ENCODE peak calls at places on chromosomes 6 and 20, in eight cellular contexts. F is mammary epithelial cell; G is mucosa of descending colon; O is left ventricle myocardium inferior; Z is CD4-positive, alpha-beta memory T cell; V is CD8-positive, alpha-beta memory T cell; Q is pancreas; M is lower lobe of right lung. N is an unnamed sample.

GRCh38 chr6:82711992-82712788 is 348.6 kb downstream of the TPBG start:
- DNase-seq in F (no peak), G (no peak), O (no peak), Z (no peak), V (no peak), Q (no peak), M (no peak), N (peak; percentile 29)

GRCh38 chr20:53529658-53530057 is 64.0 kb downstream of the ZNF217 start:
- DNase-seq in F (no peak), G (no peak), O (no peak), Z (no peak), V (no peak), Q (no peak), M (no peak), N (no peak)

GRCh38 chr6:154766993-154767392 is 33.8 kb downstream of the SCAF8 start:
- DNase-seq in F (no peak), G (no peak), O (no peak), Z (no peak), V (no peak), Q (no peak), M (no peak), N (no peak)

GRCh38 chr6:37125779-37126553 is 44.0 kb upstream of the PIM1 start:
- DNase-seq in F (no peak), G (no peak), O (no peak), Z (no peak), V (no peak), Q (no peak), M (no peak), N (no peak)

GRCh38 chr6:152273638-152274037 is 363.5 kb downstream of the SYNE1 start:
- DNase-seq in F (no peak), G (no peak), O (no peak), Z (no peak), V (no peak), Q (peak; percentile 30), M (no peak), N (no peak)

GRCh38 chr20:41719151-41719550 is 101.0 kb upstream of the CHD6 start:
- DNase-seq in F (no peak), G (no peak), O (no peak), Z (no peak), V (no peak), Q (no peak), M (no peak), N (no peak)

GRCh38 chr20:63968136-63968927 is 1.4 kb downstream of the ZNF512B start:
- DNase-seq in F (no peak), G (peak; percentile 9), O (peak; percentile 12), Z (no peak), V (no peak), Q (peak; percentile 35), M (no peak), N (no peak)

GRCh38 chr20:4195499-4195898 is 180.1 kb upstream of the RNF24 start:
- DNase-seq in F (no peak), G (peak; percentile 24), O (no peak), Z (no peak), V (no peak), Q (no peak), M (no peak), N (no peak)

DNA sequence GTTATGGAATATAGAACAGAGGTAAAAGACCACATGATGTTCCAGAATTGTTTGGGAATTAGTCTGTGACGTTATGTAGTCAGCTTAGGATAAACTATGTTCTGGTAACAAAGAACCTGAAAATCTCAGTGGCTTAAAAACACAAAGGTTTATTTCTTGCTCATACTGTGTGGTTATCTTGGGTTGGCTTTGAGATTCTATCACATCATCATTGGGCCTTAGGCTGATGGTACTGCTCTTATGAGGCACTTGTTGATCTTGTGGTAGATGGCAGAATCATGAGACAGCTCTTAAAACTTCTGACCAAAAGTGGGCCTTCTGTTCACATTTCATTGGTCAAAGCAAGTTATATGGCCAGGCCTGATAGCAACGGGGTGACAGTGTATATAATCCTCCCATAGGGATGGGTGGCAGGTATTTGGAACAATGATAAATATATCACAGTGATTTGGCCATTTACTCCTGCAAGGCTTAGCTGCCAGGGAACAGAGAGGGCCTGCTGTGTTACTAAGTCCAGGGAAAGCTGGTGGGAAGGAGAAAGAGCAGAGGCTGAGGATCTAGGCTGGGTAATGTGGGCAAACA is 13.5 kb downstream of the DHX35 start:
- DNase-seq in F (peak; percentile 43), G (no peak), O (no peak), Z (no peak), V (no peak), Q (no peak), M (no peak), N (no peak)
- H3K36me3 ChIP-seq in F (peaks cover 2% of the 10 kb centered on the region), G (no peaks in the 10 kb centered on the region), O (peaks cover 33% of the 10 kb centered on the region), Z (peaks cover 12% of the 10 kb centered on the region), V (peaks cover 11% of the 10 kb centered on the region), Q (no peaks in the 10 kb centered on the region), M (peaks cover 44% of the 10 kb centered on the region), N (no peaks in the 10 kb centered on the region)

GRCh38 chr20:48957521-48957920 is 36.0 kb downstream of the ARFGEF2 start:
- DNase-seq in F (no peak), G (no peak), O (no peak), Z (no peak), V (no peak), Q (no peak), M (no peak), N (no peak)

GRCh38 chr20:48956052-48956451 is 34.5 kb downstream of the ARFGEF2 start:
- DNase-seq in F (no peak), G (no peak), O (no peak), Z (no peak), V (no peak), Q (no peak), M (no peak), N (no peak)

GRCh38 chr20:48958743-48959142 is 37.2 kb downstream of the ARFGEF2 start:
- DNase-seq in F (no peak), G (no peak), O (no peak), Z (no peak), V (no peak), Q (no peak), M (no peak), N (no peak)

GRCh38 chr20:48959902-48960550 is 38.5 kb downstream of the ARFGEF2 start:
- DNase-seq in F (peak; percentile 49), G (no peak), O (no peak), Z (no peak), V (no peak), Q (no peak), M (no peak), N (no peak)

DNA sequence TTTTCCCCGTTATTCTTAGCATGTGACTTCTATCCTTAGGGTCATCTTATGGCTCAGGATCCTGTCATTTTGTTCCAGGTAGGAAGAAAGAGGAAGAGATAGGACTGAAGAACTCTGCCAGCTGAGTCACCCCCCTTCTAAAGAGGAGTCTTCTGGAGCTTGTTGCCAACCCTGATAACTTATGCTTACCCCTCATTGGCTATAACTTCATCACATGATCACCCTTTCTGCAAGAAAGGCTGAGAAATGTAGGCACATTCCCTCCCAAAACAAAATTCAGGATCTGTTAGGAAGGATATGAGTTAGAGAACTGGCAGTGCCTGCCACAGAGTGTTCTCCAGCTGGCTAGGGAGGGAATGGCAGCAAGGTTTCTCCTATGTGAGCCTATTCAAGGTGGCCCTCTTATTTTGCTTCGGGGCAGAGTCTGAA is 35.6 kb downstream of the ARFGEF2 start:
- DNase-seq in F (no peak), G (no peak), O (no peak), Z (no peak), V (no peak), Q (no peak), M (no peak), N (no peak)
- H3K4me3 ChIP-seq in F (no peak overlapping the region), G (no peak overlapping the region), O (no peak overlapping the region), Z (no peak overlapping the region), V (no peak overlapping the region), Q (no peak overlapping the region), M (no peak overlapping the region), N (no peak overlapping the region)

GRCh38 chr6:41935190-41935569 is 6.4 kb downstream of the CCND3 start:
- DNase-seq in F (no peak), G (no peak), O (no peak), Z (no peak), V (no peak), Q (no peak), M (no peak), N (no peak)

GRCh38 chr6:41934278-41935189 is 7.1 kb downstream of the CCND3 start:
- DNase-seq in F (no peak), G (no peak), O (no peak), Z (no peak), V (no peak), Q (no peak), M (no peak), N (no peak)

GRCh38 chr6:41932378-41932777 is 9.2 kb downstream of the CCND3 start:
- DNase-seq in F (no peak), G (no peak), O (no peak), Z (no peak), V (no peak), Q (no peak), M (no peak), N (no peak)

GRCh38 chr6:41929918-41930317 is 8.6 kb downstream of the BYSL start:
- DNase-seq in F (no peak), G (no peak), O (no peak), Z (no peak), V (no peak), Q (no peak), M (no peak), N (no peak)

DNA sequence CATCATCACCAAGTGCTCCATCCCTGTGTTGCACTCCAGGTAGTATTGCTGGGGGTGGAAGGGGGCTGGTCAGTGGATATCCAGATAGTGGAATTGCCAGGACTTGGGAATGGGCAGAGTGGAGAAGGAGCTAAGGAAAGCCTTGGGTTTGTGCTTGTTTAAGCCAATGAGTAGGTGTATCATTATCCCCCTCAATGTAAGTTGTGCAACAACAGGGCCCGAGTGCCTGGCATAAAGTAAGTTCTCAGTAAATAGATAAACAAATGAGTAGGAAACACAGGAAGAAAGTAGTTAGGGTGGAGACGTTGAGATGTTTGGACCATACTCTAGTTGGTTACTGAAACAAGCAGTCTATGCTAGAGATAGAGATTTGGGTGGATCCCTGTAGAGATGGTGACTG is 9.8 kb downstream of the CCND3 start:
- DNase-seq in F (no peak), G (no peak), O (no peak), Z (no peak), V (no peak), Q (no peak), M (no peak), N (no peak)
- H3K36me3 ChIP-seq in F (peaks cover 57% of the 10 kb centered on the region), G (peaks cover 14% of the 10 kb centered on the region), O (peaks cover 96% of the 10 kb centered on the region), Z (peaks cover 74% of the 10 kb centered on the region), V (peaks cover 80% of the 10 kb centered on the region), Q (peaks cover 4% of the 10 kb centered on the region), M (peaks cover 98% of the 10 kb centered on the region), N (peaks cover 48% of the 10 kb centered on the region)

DNA sequence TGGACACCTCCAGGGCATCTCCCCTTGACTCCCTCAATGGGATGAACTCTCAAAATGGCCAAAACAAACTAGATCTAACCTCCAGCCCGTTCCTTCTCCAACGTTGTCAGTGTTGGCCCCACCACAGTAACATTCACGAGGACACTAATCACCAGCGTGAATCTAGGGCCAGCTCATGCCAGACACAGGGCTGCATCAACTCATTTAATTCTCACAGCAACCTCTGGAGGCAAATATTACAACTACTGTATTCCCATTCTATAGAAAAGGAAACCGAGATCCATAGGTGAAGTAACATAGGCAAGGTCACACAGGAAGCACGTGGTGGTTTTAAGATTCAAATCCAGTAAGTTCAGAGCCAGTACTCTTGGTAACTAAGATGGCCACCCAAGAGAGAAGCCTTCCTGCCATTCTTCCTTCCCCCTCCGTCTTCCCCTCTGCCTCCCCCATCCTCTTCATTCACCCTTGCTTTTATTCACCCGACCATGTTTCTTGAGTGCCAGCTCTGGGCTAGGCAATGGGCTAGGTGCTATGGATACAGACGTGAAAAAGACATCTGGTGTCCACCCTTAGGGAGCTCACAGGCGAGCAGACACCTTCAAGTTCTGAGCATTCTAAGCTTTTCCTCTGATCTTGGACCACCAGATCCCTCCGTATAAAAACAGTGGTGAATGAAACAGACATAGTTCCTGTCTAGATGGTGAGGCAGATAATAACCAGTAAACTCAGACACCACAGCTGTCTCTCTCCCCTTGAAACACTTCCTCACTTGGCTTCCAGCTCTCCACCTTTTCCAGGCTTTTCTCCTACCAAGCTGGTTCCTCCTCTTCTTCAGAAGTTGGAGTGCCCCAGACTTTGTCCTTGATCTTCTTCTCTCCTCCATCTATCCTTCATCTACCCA is 9.6 kb downstream of the CCM2L start:
- DNase-seq in F (no peak), G (no peak), O (no peak), Z (peak; percentile 6), V (no peak), Q (no peak), M (no peak), N (no peak)
- H3K4me3 ChIP-seq in F (no peak overlapping the region), G (no peak overlapping the region), O (peak overlapping the region; percentile 68), Z (no peak overlapping the region), V (no peak overlapping the region), Q (no peak overlapping the region), M (peak overlapping the region; percentile 58), N (no peak overlapping the region)

N was measured in BJ.